ENCODE peak calls at places on chromosomes 4 and X, in nine cellular contexts. H, E, W, O, X, F, S, M and I are unnamed samples.

GRCh38 chrX:36950495-36951253 is 57.5 kb upstream of the FAM47C start:
- DNase-seq in S (no peak), M (no peak), W (no peak), H (no peak), E (no peak), F (no peak), O (no peak), X (no peak), I (no peak)

GRCh38 chrX:53287493-53288138 is 6.2 kb upstream of the IQSEC2 start:
- DNase-seq in O (no peak), S (no peak), H (peak; percentile 76), F (peak; percentile 5), E (peak; percentile 72), M (peak; percentile 88), W (no peak), X (peak; percentile 4), I (no peak)

GRCh38 chrX:22662776-22663175 is 337.0 kb upstream of the DDX53 start:
- DNase-seq in S (no peak), M (no peak), W (no peak), F (no peak), H (no peak), X (no peak), O (no peak), E (no peak), I (no peak)

GRCh38 chr4:137981277-137981676 is 260.9 kb downstream of the SLC7A11 start:
- DNase-seq in W (no peak), F (no peak), O (no peak), S (no peak), H (no peak), E (no peak), M (peak; percentile 69), X (no peak), I (no peak)

GRCh38 chr4:72743078-72743477 is 174.1 kb upstream of the ADAMTS3 start:
- DNase-seq in E (no peak), W (no peak), O (no peak), F (no peak), S (no peak), M (no peak), X (no peak), H (no peak), I (no peak)

GRCh38 chr4:10354746-10355145 is 102.5 kb downstream of the ZNF518B start:
- DNase-seq in M (no peak), E (no peak), O (no peak), X (no peak), S (no peak), W (no peak), H (no peak), F (no peak), I (no peak)

GRCh38 chrX:80290834-80291233 is 129.4 kb upstream of the TENT5D start:
- DNase-seq in W (no peak), H (no peak), S (no peak), E (no peak), O (no peak), F (no peak), X (no peak), M (no peak), I (no peak)

GRCh38 chr4:173202395-173202794 is 33.8 kb downstream of the GALNT7 start:
- DNase-seq in E (no peak), M (no peak), S (no peak), H (no peak), X (no peak), O (no peak), W (no peak), F (no peak), I (no peak)

GRCh38 chr4:19304028-19304427 is 947.7 kb upstream of the SLIT2 start:
- DNase-seq in X (no peak), F (no peak), M (peak; percentile 45), H (no peak), W (no peak), O (no peak), E (no peak), S (peak; percentile 19), I (no peak)

GRCh38 chr4:106371166-106371565 is 2.6 kb upstream of the GIMD1 start:
- DNase-seq in X (no peak), W (no peak), F (no peak), M (peak; percentile 63), O (no peak), H (no peak), E (no peak), S (no peak), I (no peak)